ENCODE peak calls at places on chromosomes 3 and 15, in five cellular contexts. One of them, this sample, is unnamed.

GRCh38 chr15:62126364-62126763 is 38.7 kb downstream of the C2CD4B start:
- DNase-seq in EH: no peak
- DNase-seq in CD8-positive, alpha-beta memory T cell: no peak
- DNase-seq in ACHN: no peak
- DNase-seq in tibial artery: no peak
- DNase-seq in this sample: no peak

GRCh38 chr3:172877011-172877410 is 126.5 kb downstream of the ECT2 start:
- DNase-seq in EH: no peak
- DNase-seq in CD8-positive, alpha-beta memory T cell: no peak
- DNase-seq in ACHN: no peak
- DNase-seq in tibial artery: no peak
- DNase-seq in this sample: no peak

GRCh38 chr15:78708713-78709112 is 67.7 kb upstream of the CHRNB4 start:
- DNase-seq in EH: no peak
- DNase-seq in CD8-positive, alpha-beta memory T cell: no peak
- DNase-seq in ACHN: no peak
- DNase-seq in tibial artery: no peak
- DNase-seq in this sample: no peak

GRCh38 chr3:126978291-126978690 is 4.6 kb upstream of the PLXNA1 start:
- DNase-seq in EH: no peak
- DNase-seq in CD8-positive, alpha-beta memory T cell: no peak
- DNase-seq in ACHN: no peak
- DNase-seq in tibial artery: no peak
- DNase-seq in this sample: no peak

GRCh38 chr3:28935141-28935540 is 345.7 kb upstream of the RBMS3 start:
- DNase-seq in EH: no peak
- DNase-seq in CD8-positive, alpha-beta memory T cell: no peak
- DNase-seq in ACHN: no peak
- DNase-seq in tibial artery: no peak
- DNase-seq in this sample: no peak

GRCh38 chr3:176193032-176193698 is 1004.1 kb downstream of the TBL1XR1 start:
- DNase-seq in EH: no peak
- DNase-seq in CD8-positive, alpha-beta memory T cell: no peak
- DNase-seq in ACHN: no peak
- DNase-seq in tibial artery: no peak
- DNase-seq in this sample: no peak

GRCh38 chr15:100263031-100263430 is 78.7 kb downstream of the ADAMTS17 start:
- DNase-seq in EH: no peak
- DNase-seq in CD8-positive, alpha-beta memory T cell: no peak
- DNase-seq in ACHN: no peak
- DNase-seq in tibial artery: no peak
- DNase-seq in this sample: no peak

GRCh38 chr3:195761031-195761430 is 40.3 kb downstream of the MUC20 start:
- DNase-seq in EH: no peak
- DNase-seq in CD8-positive, alpha-beta memory T cell: no peak
- DNase-seq in ACHN: no peak
- DNase-seq in tibial artery: no peak
- DNase-seq in this sample: no peak

GRCh38 chr3:139797724-139798343 is 120.1 kb upstream of the NMNAT3 start:
- DNase-seq in EH: peak; percentile 55
- DNase-seq in CD8-positive, alpha-beta memory T cell: no peak
- DNase-seq in ACHN: no peak
- DNase-seq in tibial artery: no peak
- DNase-seq in this sample: peak; percentile 29

GRCh38 chr3:127959873-127960272 is 44.8 kb downstream of the KBTBD12 start:
- DNase-seq in EH: peak; percentile 38
- DNase-seq in CD8-positive, alpha-beta memory T cell: no peak
- DNase-seq in ACHN: peak; percentile 42
- DNase-seq in tibial artery: no peak
- DNase-seq in this sample: peak; percentile 23

This sample was measured in GM23248.